ENCODE peak calls at places on chromosome 9, in eight cellular contexts. One of them, this sample, is unnamed.

GRCh38 chr9:81562221-81563019 is 126.9 kb downstream of the TLE1 start:
- DNase-seq in heart left ventricle: no peak
- DNase-seq in adrenal gland: peak; percentile 77
- DNase-seq in right atrium auricular region: peak; percentile 84
- DNase-seq in HCT116: peak; percentile 74
- DNase-seq in brain microvascular endothelial cell: peak; percentile 50
- DNase-seq in sigmoid colon: no peak
- DNase-seq in IMR-90: peak; percentile 82
- DNase-seq in this sample: peak; percentile 41

GRCh38 chr9:136056546-136057235 is 38.4 kb downstream of the NACC2 start:
- DNase-seq in right atrium auricular region: no peak
- DNase-seq in sigmoid colon: peak; percentile 59
- DNase-seq in heart left ventricle: peak; percentile 58
- DNase-seq in IMR-90: no peak
- DNase-seq in adrenal gland: no peak
- DNase-seq in HCT116: no peak
- DNase-seq in brain microvascular endothelial cell: no peak
- DNase-seq in this sample: no peak

GRCh38 chr9:78074385-78075291 is 43.0 kb upstream of the GNAQ start:
- DNase-seq in sigmoid colon: no peak
- DNase-seq in IMR-90: no peak
- DNase-seq in adrenal gland: no peak
- DNase-seq in heart left ventricle: no peak
- DNase-seq in brain microvascular endothelial cell: no peak
- DNase-seq in right atrium auricular region: no peak
- DNase-seq in HCT116: no peak
- DNase-seq in this sample: no peak

GRCh38 chr9:96293481-96293880 is 8.5 kb downstream of the HSD17B3 start:
- DNase-seq in brain microvascular endothelial cell: peak; percentile 33
- DNase-seq in adrenal gland: no peak
- DNase-seq in IMR-90: peak; percentile 72
- DNase-seq in right atrium auricular region: no peak
- DNase-seq in sigmoid colon: no peak
- DNase-seq in HCT116: peak; percentile 10
- DNase-seq in heart left ventricle: no peak
- DNase-seq in this sample: no peak

GRCh38 chr9:38619556-38620447 is 594 bp downstream of the ANKRD18A start:
- DNase-seq in HCT116: no peak
- DNase-seq in IMR-90: no peak
- DNase-seq in adrenal gland: no peak
- DNase-seq in sigmoid colon: no peak
- DNase-seq in brain microvascular endothelial cell: no peak
- DNase-seq in heart left ventricle: peak; percentile 48
- DNase-seq in right atrium auricular region: no peak
- DNase-seq in this sample: no peak

GRCh38 chr9:35689601-35690446 is at the start of gene TPM2:
- DNase-seq in sigmoid colon: peak; percentile 96
- DNase-seq in brain microvascular endothelial cell: peak; percentile 68
- DNase-seq in adrenal gland: peak; percentile 72
- DNase-seq in heart left ventricle: peak; percentile 88
- DNase-seq in HCT116: peak; percentile 33
- DNase-seq in IMR-90: peak; percentile 90
- DNase-seq in right atrium auricular region: peak; percentile 67
- DNase-seq in this sample: no peak

GRCh38 chr9:32524558-32525461 is 1.2 kb downstream of the RIGI start:
- DNase-seq in HCT116: no peak
- DNase-seq in brain microvascular endothelial cell: peak; percentile 12
- DNase-seq in right atrium auricular region: no peak
- DNase-seq in heart left ventricle: no peak
- DNase-seq in IMR-90: no peak
- DNase-seq in adrenal gland: no peak
- DNase-seq in sigmoid colon: no peak
- DNase-seq in this sample: no peak

GRCh38 chr9:36924071-36924470 is 110.0 kb downstream of the PAX5 start:
- DNase-seq in IMR-90: peak; percentile 81
- DNase-seq in right atrium auricular region: no peak
- DNase-seq in HCT116: peak; percentile 87
- DNase-seq in sigmoid colon: peak; percentile 3
- DNase-seq in adrenal gland: no peak
- DNase-seq in brain microvascular endothelial cell: peak; percentile 84
- DNase-seq in heart left ventricle: no peak
- DNase-seq in this sample: peak; percentile 77

GRCh38 chr9:133127340-133127981 is 6.4 kb upstream of the RALGDS start:
- DNase-seq in right atrium auricular region: no peak
- DNase-seq in HCT116: peak; percentile 50
- DNase-seq in IMR-90: no peak
- DNase-seq in heart left ventricle: no peak
- DNase-seq in sigmoid colon: peak; percentile 86
- DNase-seq in adrenal gland: no peak
- DNase-seq in brain microvascular endothelial cell: no peak
- DNase-seq in this sample: no peak

GRCh38 chr9:137459147-137459600 is at the start of gene NSMF:
- DNase-seq in right atrium auricular region: peak; percentile 94
- DNase-seq in adrenal gland: peak; percentile 95
- DNase-seq in sigmoid colon: peak; percentile 98
- DNase-seq in HCT116: peak; percentile 74
- DNase-seq in IMR-90: peak; percentile 86
- DNase-seq in brain microvascular endothelial cell: peak; percentile 72
- DNase-seq in heart left ventricle: peak; percentile 98
- DNase-seq in this sample: no peak

GRCh38 chr9:110027624-110028023 is 180.3 kb downstream of the C9orf152 start:
- DNase-seq in right atrium auricular region: peak; percentile 66
- DNase-seq in adrenal gland: peak; percentile 31
- DNase-seq in sigmoid colon: no peak
- DNase-seq in heart left ventricle: no peak
- DNase-seq in brain microvascular endothelial cell: peak; percentile 78
- DNase-seq in HCT116: no peak
- DNase-seq in IMR-90: peak; percentile 78
- DNase-seq in this sample: no peak

GRCh38 chr9:115058684-115059315 is 59.2 kb downstream of the TNC start:
- DNase-seq in brain microvascular endothelial cell: peak; percentile 13
- DNase-seq in adrenal gland: no peak
- DNase-seq in HCT116: no peak
- DNase-seq in IMR-90: peak; percentile 83
- DNase-seq in sigmoid colon: no peak
- DNase-seq in right atrium auricular region: no peak
- DNase-seq in heart left ventricle: no peak
- DNase-seq in this sample: peak; percentile 49

GRCh38 chr9:117936185-117936758 is 232.1 kb downstream of the TLR4 start:
- DNase-seq in adrenal gland: no peak
- DNase-seq in sigmoid colon: no peak
- DNase-seq in HCT116: no peak
- DNase-seq in right atrium auricular region: no peak
- DNase-seq in heart left ventricle: no peak
- DNase-seq in IMR-90: no peak
- DNase-seq in brain microvascular endothelial cell: no peak
- DNase-seq in this sample: no peak

GRCh38 chr9:79572891-79573696 is 1.3 kb downstream of the TLE4 start:
- DNase-seq in heart left ventricle: peak; percentile 83
- DNase-seq in adrenal gland: peak; percentile 34
- DNase-seq in HCT116: no peak
- DNase-seq in sigmoid colon: peak; percentile 73
- DNase-seq in right atrium auricular region: no peak
- DNase-seq in brain microvascular endothelial cell: no peak
- DNase-seq in IMR-90: no peak
- DNase-seq in this sample: no peak

GRCh38 chr9:36788534-36788933 is 215.8 kb downstream of the MELK start:
- DNase-seq in adrenal gland: no peak
- DNase-seq in brain microvascular endothelial cell: no peak
- DNase-seq in heart left ventricle: no peak
- DNase-seq in sigmoid colon: no peak
- DNase-seq in right atrium auricular region: no peak
- DNase-seq in IMR-90: no peak
- DNase-seq in HCT116: peak; percentile 23
- DNase-seq in this sample: no peak

GRCh38 chr9:80467632-80468031 is 895.9 kb downstream of the TLE4 start:
- DNase-seq in right atrium auricular region: no peak
- DNase-seq in heart left ventricle: no peak
- DNase-seq in sigmoid colon: no peak
- DNase-seq in adrenal gland: no peak
- DNase-seq in brain microvascular endothelial cell: peak; percentile 31
- DNase-seq in IMR-90: peak; percentile 26
- DNase-seq in HCT116: no peak
- DNase-seq in this sample: no peak

GRCh38 chr9:130668694-130669093 is 4.3 kb downstream of the PRDM12 start:
- DNase-seq in heart left ventricle: no peak
- DNase-seq in adrenal gland: no peak
- DNase-seq in sigmoid colon: no peak
- DNase-seq in IMR-90: no peak
- DNase-seq in HCT116: no peak
- DNase-seq in right atrium auricular region: no peak
- DNase-seq in brain microvascular endothelial cell: no peak
- DNase-seq in this sample: no peak

GRCh38 chr9:111937781-111938426 is 41.3 kb downstream of the UGCG start:
- DNase-seq in right atrium auricular region: no peak
- DNase-seq in IMR-90: peak; percentile 83
- DNase-seq in HCT116: no peak
- DNase-seq in sigmoid colon: no peak
- DNase-seq in brain microvascular endothelial cell: peak; percentile 74
- DNase-seq in adrenal gland: peak; percentile 72
- DNase-seq in heart left ventricle: no peak
- DNase-seq in this sample: no peak
- H3K27ac ChIP-seq in right atrium auricular region: no peak overlapping the region
- H3K27ac ChIP-seq in IMR-90: no peak overlapping the region
- H3K27ac ChIP-seq in HCT116: no peak overlapping the region
- H3K27ac ChIP-seq in sigmoid colon: peak overlapping the region; percentile 3
- H3K27ac ChIP-seq in brain microvascular endothelial cell: peak overlapping the region; percentile 69
- H3K27ac ChIP-seq in adrenal gland: peak overlapping the region; percentile 60
- H3K27ac ChIP-seq in heart left ventricle: no peak overlapping the region
- H3K27ac ChIP-seq in this sample: peak overlapping the region; percentile 19

DNA sequence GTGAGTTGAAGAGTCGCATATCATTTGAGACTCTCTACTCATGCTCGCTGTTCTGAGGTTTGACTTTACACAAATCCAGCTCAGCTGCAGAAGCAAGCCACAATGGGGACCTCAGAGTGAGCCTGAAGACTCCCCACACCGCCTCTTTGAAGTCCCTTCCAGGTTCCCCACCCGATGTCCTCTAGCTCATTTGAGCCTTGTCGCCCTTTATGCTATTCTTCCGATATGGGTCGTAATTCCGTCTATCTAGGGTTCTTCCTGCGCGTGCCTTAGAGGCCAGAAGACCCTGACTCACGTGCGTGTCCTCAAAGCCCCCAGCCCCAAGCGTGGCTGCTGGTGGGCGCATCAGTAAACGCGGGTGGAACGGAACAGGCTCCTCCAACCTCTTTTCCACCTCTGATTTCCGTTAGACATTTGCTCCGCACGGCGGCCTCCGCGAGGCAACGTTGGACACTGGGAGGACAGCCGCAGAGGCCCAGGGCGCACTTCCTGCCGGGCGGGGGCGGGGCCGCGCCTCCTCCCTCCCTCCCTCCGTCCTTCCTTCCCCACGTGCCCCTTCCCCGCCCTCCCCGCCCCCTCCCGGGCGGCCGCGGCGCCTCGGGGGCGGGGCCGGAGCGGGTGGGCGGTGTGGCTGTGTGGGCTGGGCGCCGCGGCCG is at the start of gene SNX30:
- DNase-seq in sigmoid colon: peak; percentile 96
- DNase-seq in heart left ventricle: peak; percentile 94
- DNase-seq in IMR-90: peak; percentile 85
- DNase-seq in brain microvascular endothelial cell: peak; percentile 82
- DNase-seq in HCT116: peak; percentile 62
- DNase-seq in adrenal gland: peak; percentile 90
- DNase-seq in right atrium auricular region: peak; percentile 92
- DNase-seq in this sample: no peak
- TF ChIP-seq CTCF in sigmoid colon: peak; percentile 9
- TF ChIP-seq CTCF in heart left ventricle: no peak
- TF ChIP-seq CTCF in IMR-90: no peak
- TF ChIP-seq CTCF in brain microvascular endothelial cell: peak; percentile 6
- TF ChIP-seq CTCF in HCT116: no peak
- TF ChIP-seq CTCF in adrenal gland: no peak
- TF ChIP-seq CTCF in right atrium auricular region: no peak
- TF ChIP-seq CTCF in this sample: peak; percentile 27

GRCh38 chr9:93635186-93636107 is 59.1 kb downstream of the PHF2 start:
- DNase-seq in adrenal gland: no peak
- DNase-seq in IMR-90: no peak
- DNase-seq in right atrium auricular region: no peak
- DNase-seq in sigmoid colon: peak; percentile 56
- DNase-seq in brain microvascular endothelial cell: no peak
- DNase-seq in heart left ventricle: peak; percentile 47
- DNase-seq in HCT116: no peak
- DNase-seq in this sample: no peak

GRCh38 chr9:93633492-93634221 is 57.3 kb downstream of the PHF2 start:
- DNase-seq in heart left ventricle: peak; percentile 57
- DNase-seq in adrenal gland: no peak
- DNase-seq in sigmoid colon: peak; percentile 45
- DNase-seq in right atrium auricular region: peak; percentile 28
- DNase-seq in HCT116: no peak
- DNase-seq in IMR-90: no peak
- DNase-seq in brain microvascular endothelial cell: no peak
- DNase-seq in this sample: no peak

GRCh38 chr9:93636172-93636661 is 59.8 kb downstream of the PHF2 start:
- DNase-seq in right atrium auricular region: no peak
- DNase-seq in adrenal gland: no peak
- DNase-seq in sigmoid colon: peak; percentile 54
- DNase-seq in brain microvascular endothelial cell: no peak
- DNase-seq in HCT116: no peak
- DNase-seq in heart left ventricle: peak; percentile 26
- DNase-seq in IMR-90: no peak
- DNase-seq in this sample: no peak

GRCh38 chr9:93636667-93637066 is 60.3 kb downstream of the PHF2 start:
- DNase-seq in right atrium auricular region: no peak
- DNase-seq in heart left ventricle: peak; percentile 21
- DNase-seq in IMR-90: no peak
- DNase-seq in brain microvascular endothelial cell: no peak
- DNase-seq in adrenal gland: no peak
- DNase-seq in HCT116: no peak
- DNase-seq in sigmoid colon: peak; percentile 46
- DNase-seq in this sample: no peak

GRCh38 chr9:93634311-93635185 is 58.2 kb downstream of the PHF2 start:
- DNase-seq in heart left ventricle: peak; percentile 24
- DNase-seq in brain microvascular endothelial cell: no peak
- DNase-seq in IMR-90: no peak
- DNase-seq in sigmoid colon: peak; percentile 40
- DNase-seq in right atrium auricular region: no peak
- DNase-seq in HCT116: no peak
- DNase-seq in adrenal gland: peak; percentile 27
- DNase-seq in this sample: no peak
- H3K27ac ChIP-seq in heart left ventricle: no peak overlapping the region
- H3K27ac ChIP-seq in brain microvascular endothelial cell: no peak overlapping the region
- H3K27ac ChIP-seq in IMR-90: no peak overlapping the region
- H3K27ac ChIP-seq in sigmoid colon: no peak overlapping the region
- H3K27ac ChIP-seq in right atrium auricular region: no peak overlapping the region
- H3K27ac ChIP-seq in HCT116: no peak overlapping the region
- H3K27ac ChIP-seq in adrenal gland: peak overlapping the region; percentile 41
- H3K27ac ChIP-seq in this sample: no peak overlapping the region

DNA sequence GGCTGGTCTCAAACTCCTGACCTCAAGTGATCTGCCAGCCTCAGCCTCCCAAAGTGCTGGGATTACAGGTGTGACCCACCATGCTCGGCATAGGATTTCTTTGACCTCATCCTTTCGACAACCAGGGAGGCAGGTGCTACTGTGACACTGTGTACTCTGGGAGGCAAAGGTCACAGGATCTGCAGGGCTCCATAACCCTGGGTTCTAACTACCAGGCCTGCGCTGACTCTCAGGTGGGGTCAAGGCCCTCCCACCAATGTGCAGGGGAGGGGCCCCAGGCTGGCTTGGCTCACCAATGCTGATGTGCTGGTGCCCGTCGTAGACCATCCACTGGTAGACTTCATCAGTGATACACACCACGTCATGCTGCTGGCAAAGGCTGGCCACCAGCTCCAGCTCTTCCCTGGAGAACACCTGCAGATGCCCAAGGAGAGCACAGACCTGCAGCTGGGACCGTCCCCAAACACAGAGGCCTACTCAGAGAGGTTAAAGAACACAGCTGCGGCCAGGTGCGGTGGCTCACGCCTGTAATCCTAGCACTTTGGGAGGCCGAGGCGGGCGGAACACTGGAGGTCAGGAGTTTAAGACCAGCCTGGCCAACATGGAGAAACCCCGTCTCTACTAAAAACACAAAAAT is 7.0 kb upstream of the SPOUT1 start:
- DNase-seq in right atrium auricular region: no peak
- DNase-seq in HCT116: no peak
- DNase-seq in IMR-90: no peak
- DNase-seq in brain microvascular endothelial cell: no peak
- DNase-seq in heart left ventricle: no peak
- DNase-seq in sigmoid colon: no peak
- DNase-seq in adrenal gland: no peak
- DNase-seq in this sample: no peak
- TF ChIP-seq CTCF in right atrium auricular region: no peak
- TF ChIP-seq CTCF in HCT116: no peak
- TF ChIP-seq CTCF in IMR-90: no peak
- TF ChIP-seq CTCF in brain microvascular endothelial cell: no peak
- TF ChIP-seq CTCF in heart left ventricle: no peak
- TF ChIP-seq CTCF in sigmoid colon: no peak
- TF ChIP-seq CTCF in adrenal gland: no peak
- TF ChIP-seq CTCF in this sample: no peak